ENCODE peak calls at places on chromosomes 7 and 10, in ten cellular contexts. One of them, this sample, is unnamed. For H3K9me3, the result is how much of the 10 kb centered on the place peaks cover.

GRCh38 chr10:26781797-26782196 is 79.0 kb downstream of the ABI1 start:
- DNase-seq in tibial nerve: no peak
- DNase-seq in lower lobe of right lung: no peak
- DNase-seq in adrenal gland: no peak
- DNase-seq in tibial artery: no peak
- DNase-seq in pancreas: no peak
- DNase-seq in Panc1: no peak
- DNase-seq in fibroblast of lung: no peak
- DNase-seq in cardiac muscle cell: no peak
- DNase-seq in esophagus squamous epithelium: no peak
- DNase-seq in this sample: no peak

GRCh38 chr7:155972651-155973349 is 160.5 kb upstream of the SHH start:
- DNase-seq in fibroblast of lung: no peak
- DNase-seq in tibial artery: peak
- DNase-seq in Panc1: no peak
- DNase-seq in tibial nerve: no peak
- DNase-seq in cardiac muscle cell: no peak
- DNase-seq in esophagus squamous epithelium: no peak
- DNase-seq in adrenal gland: peak
- DNase-seq in lower lobe of right lung: no peak
- DNase-seq in pancreas: no peak
- DNase-seq in this sample: no peak

GRCh38 chr7:37067961-37068536 is 343.8 kb upstream of the AOAH start:
- DNase-seq in tibial nerve: no peak
- DNase-seq in esophagus squamous epithelium: no peak
- DNase-seq in Panc1: no peak
- DNase-seq in lower lobe of right lung: no peak
- DNase-seq in cardiac muscle cell: peak
- DNase-seq in tibial artery: no peak
- DNase-seq in adrenal gland: no peak
- DNase-seq in pancreas: no peak
- DNase-seq in fibroblast of lung: peak
- DNase-seq in this sample: peak

GRCh38 chr7:128755816-128756476 is 16.8 kb downstream of the CALU start:
- DNase-seq in tibial nerve: no peak
- DNase-seq in Panc1: no peak
- DNase-seq in adrenal gland: no peak
- DNase-seq in pancreas: no peak
- DNase-seq in lower lobe of right lung: no peak
- DNase-seq in fibroblast of lung: peak
- DNase-seq in cardiac muscle cell: no peak
- DNase-seq in esophagus squamous epithelium: no peak
- DNase-seq in tibial artery: peak
- DNase-seq in this sample: no peak

GRCh38 chr7:87395442-87396020 is 50.1 kb downstream of the CROT start:
- DNase-seq in lower lobe of right lung: no peak
- DNase-seq in esophagus squamous epithelium: no peak
- DNase-seq in Panc1: no peak
- DNase-seq in cardiac muscle cell: no peak
- DNase-seq in tibial artery: no peak
- DNase-seq in tibial nerve: no peak
- DNase-seq in pancreas: no peak
- DNase-seq in fibroblast of lung: no peak
- DNase-seq in adrenal gland: no peak
- DNase-seq in this sample: no peak

GRCh38 chr10:114538544-114538906 is 119.5 kb downstream of the ABLIM1 start:
- DNase-seq in adrenal gland: peak
- DNase-seq in lower lobe of right lung: peak
- DNase-seq in cardiac muscle cell: no peak
- DNase-seq in pancreas: no peak
- DNase-seq in fibroblast of lung: no peak
- DNase-seq in tibial nerve: no peak
- DNase-seq in Panc1: no peak
- DNase-seq in esophagus squamous epithelium: no peak
- DNase-seq in tibial artery: no peak
- DNase-seq in this sample: no peak

GRCh38 chr7:95840953-95841950 is 68.9 kb downstream of the DYNC1I1 start:
- DNase-seq in tibial artery: no peak
- DNase-seq in fibroblast of lung: no peak
- DNase-seq in tibial nerve: no peak
- DNase-seq in adrenal gland: no peak
- DNase-seq in lower lobe of right lung: no peak
- DNase-seq in cardiac muscle cell: peak
- DNase-seq in Panc1: no peak
- DNase-seq in pancreas: no peak
- DNase-seq in esophagus squamous epithelium: no peak
- DNase-seq in this sample: no peak

GRCh38 chr10:114545071-114545470 is 113.0 kb downstream of the ABLIM1 start:
- DNase-seq in esophagus squamous epithelium: no peak
- DNase-seq in adrenal gland: peak
- DNase-seq in pancreas: no peak
- DNase-seq in tibial artery: no peak
- DNase-seq in cardiac muscle cell: no peak
- DNase-seq in lower lobe of right lung: no peak
- DNase-seq in tibial nerve: no peak
- DNase-seq in fibroblast of lung: no peak
- DNase-seq in Panc1: no peak
- DNase-seq in this sample: no peak

GRCh38 chr7:47991741-47992311 is 12.4 kb upstream of the HUS1 start:
- DNase-seq in adrenal gland: peak
- DNase-seq in Panc1: peak
- DNase-seq in cardiac muscle cell: peak
- DNase-seq in fibroblast of lung: peak
- DNase-seq in pancreas: peak
- DNase-seq in lower lobe of right lung: peak
- DNase-seq in tibial nerve: peak
- DNase-seq in esophagus squamous epithelium: peak
- DNase-seq in tibial artery: peak
- DNase-seq in this sample: peak

GRCh38 chr7:75962607-75963382 is 31.6 kb downstream of the TMEM120A start:
- DNase-seq in fibroblast of lung: peak
- DNase-seq in adrenal gland: peak
- DNase-seq in tibial artery: peak
- DNase-seq in tibial nerve: no peak
- DNase-seq in pancreas: no peak
- DNase-seq in esophagus squamous epithelium: no peak
- DNase-seq in cardiac muscle cell: no peak
- DNase-seq in lower lobe of right lung: no peak
- DNase-seq in Panc1: no peak
- DNase-seq in this sample: no peak

DNA sequence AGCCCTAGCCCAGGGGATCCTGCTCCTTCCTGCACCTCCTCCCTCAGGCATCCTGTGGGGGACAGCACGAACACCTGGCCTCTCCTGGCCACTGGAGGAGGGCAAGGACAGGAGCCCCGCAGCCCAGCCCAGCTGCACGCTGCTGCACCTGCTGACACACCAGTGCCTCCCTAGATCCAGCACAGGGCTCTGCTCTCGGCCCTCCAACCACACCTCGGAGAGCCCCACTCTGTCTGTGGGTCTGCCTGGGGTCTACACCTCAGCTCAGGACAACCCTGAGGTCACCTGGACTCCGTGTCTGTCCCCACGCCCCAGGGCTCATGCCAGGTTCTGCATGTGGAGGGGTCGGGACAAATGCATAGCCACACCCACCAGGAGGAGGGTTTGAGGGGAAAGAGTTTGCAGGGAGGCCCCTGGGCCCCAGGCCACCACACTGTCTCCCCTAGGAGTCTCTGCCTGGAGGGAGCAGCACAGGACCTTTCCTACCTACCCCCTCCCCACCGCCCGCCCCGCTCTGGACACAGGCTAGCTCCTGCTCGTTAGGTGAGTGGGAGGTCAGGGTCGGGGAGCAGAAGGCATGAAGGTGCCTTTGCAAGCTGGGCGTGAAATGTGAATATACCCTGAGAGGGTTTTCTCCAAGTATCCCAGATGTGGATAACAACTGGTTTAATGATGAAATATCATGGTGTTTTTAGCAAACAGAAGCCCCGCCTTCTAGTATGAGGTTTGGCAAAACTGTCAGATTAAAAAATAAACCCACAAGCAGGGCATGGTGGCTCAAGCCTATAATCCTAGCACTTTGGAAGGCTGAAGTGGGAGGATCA is 7.2 kb upstream of the PWWP2B start:
- DNase-seq in lower lobe of right lung: peak
- DNase-seq in pancreas: peak
- DNase-seq in fibroblast of lung: peak
- DNase-seq in Panc1: no peak
- DNase-seq in cardiac muscle cell: no peak
- DNase-seq in adrenal gland: peak
- DNase-seq in esophagus squamous epithelium: no peak
- DNase-seq in tibial nerve: no peak
- DNase-seq in tibial artery: peak
- DNase-seq in this sample: peak
- H3K9me3 ChIP-seq in lower lobe of right lung: under half
- H3K9me3 ChIP-seq in pancreas: under half
- H3K9me3 ChIP-seq in fibroblast of lung: under half
- H3K9me3 ChIP-seq in Panc1: under half
- H3K9me3 ChIP-seq in cardiac muscle cell: under half
- H3K9me3 ChIP-seq in adrenal gland: under half
- H3K9me3 ChIP-seq in esophagus squamous epithelium: under half
- H3K9me3 ChIP-seq in tibial nerve: under half
- H3K9me3 ChIP-seq in tibial artery: under half
- H3K9me3 ChIP-seq in this sample: under half

DNA sequence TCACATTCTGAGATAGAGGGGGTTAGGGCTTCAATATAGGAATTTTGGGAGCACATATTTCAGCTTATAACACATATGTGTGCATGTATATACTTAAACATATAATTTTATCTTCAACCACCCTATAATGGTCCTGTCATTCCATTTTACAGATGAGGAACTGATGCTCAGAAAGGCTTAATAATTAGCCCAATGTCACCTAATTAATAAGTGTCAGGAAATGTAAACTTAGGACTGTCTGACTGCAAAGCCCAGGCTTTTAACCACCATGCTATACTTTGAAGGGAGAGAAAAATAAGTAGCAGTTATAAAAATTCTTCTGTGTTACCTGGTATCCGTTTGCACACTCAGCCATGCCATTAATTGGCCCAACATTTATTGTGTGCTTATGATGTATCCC is 172.6 kb downstream of the SKIDA1 start:
- DNase-seq in fibroblast of lung: no peak
- DNase-seq in lower lobe of right lung: no peak
- DNase-seq in adrenal gland: no peak
- DNase-seq in Panc1: no peak
- DNase-seq in pancreas: no peak
- DNase-seq in tibial nerve: no peak
- DNase-seq in tibial artery: no peak
- DNase-seq in cardiac muscle cell: no peak
- DNase-seq in esophagus squamous epithelium: no peak
- DNase-seq in this sample: no peak
- H3K4me3 ChIP-seq in fibroblast of lung: no peak
- H3K4me3 ChIP-seq in lower lobe of right lung: no peak
- H3K4me3 ChIP-seq in adrenal gland: no peak
- H3K4me3 ChIP-seq in Panc1: no peak
- H3K4me3 ChIP-seq in pancreas: no peak
- H3K4me3 ChIP-seq in tibial nerve: no peak
- H3K4me3 ChIP-seq in tibial artery: no peak
- H3K4me3 ChIP-seq in cardiac muscle cell: no peak
- H3K4me3 ChIP-seq in esophagus squamous epithelium: no peak
- H3K4me3 ChIP-seq in this sample: no peak

DNA sequence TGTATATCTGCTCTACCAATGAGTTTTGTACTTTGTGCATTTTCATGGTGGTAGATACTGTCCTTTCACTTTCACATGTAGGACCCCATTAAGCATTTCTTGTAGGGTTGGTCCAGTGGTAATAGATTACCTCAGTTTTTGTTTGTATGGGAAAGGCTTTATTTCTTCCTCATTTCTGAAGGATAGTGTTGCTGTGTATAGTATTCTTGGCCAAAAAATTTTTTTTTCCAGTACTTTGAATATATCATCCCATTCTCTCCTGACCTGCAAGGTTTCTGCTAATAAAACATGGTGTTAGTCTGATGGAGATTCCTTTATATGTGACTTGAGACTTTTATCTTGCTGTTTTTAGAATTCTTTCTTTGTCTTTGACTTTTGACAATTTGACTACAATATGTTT is 12.0 kb downstream of the GIMAP8 start:
- DNase-seq in tibial nerve: no peak
- DNase-seq in fibroblast of lung: no peak
- DNase-seq in adrenal gland: no peak
- DNase-seq in tibial artery: no peak
- DNase-seq in cardiac muscle cell: no peak
- DNase-seq in Panc1: no peak
- DNase-seq in pancreas: no peak
- DNase-seq in lower lobe of right lung: no peak
- DNase-seq in esophagus squamous epithelium: no peak
- DNase-seq in this sample: no peak
- H3K9me3 ChIP-seq in tibial nerve: under half
- H3K9me3 ChIP-seq in fibroblast of lung: under half
- H3K9me3 ChIP-seq in adrenal gland: under half
- H3K9me3 ChIP-seq in tibial artery: under half
- H3K9me3 ChIP-seq in cardiac muscle cell: under half
- H3K9me3 ChIP-seq in Panc1: under half
- H3K9me3 ChIP-seq in pancreas: under half
- H3K9me3 ChIP-seq in lower lobe of right lung: under half
- H3K9me3 ChIP-seq in esophagus squamous epithelium: under half
- H3K9me3 ChIP-seq in this sample: under half

GRCh38 chr10:127892743-127893142 is at the start of gene CLRN3:
- DNase-seq in esophagus squamous epithelium: no peak
- DNase-seq in Panc1: no peak
- DNase-seq in tibial nerve: no peak
- DNase-seq in fibroblast of lung: no peak
- DNase-seq in lower lobe of right lung: no peak
- DNase-seq in tibial artery: no peak
- DNase-seq in pancreas: no peak
- DNase-seq in adrenal gland: no peak
- DNase-seq in cardiac muscle cell: no peak
- DNase-seq in this sample: no peak
- H3K4me3 ChIP-seq in esophagus squamous epithelium: no peak
- H3K4me3 ChIP-seq in Panc1: no peak
- H3K4me3 ChIP-seq in tibial nerve: no peak
- H3K4me3 ChIP-seq in fibroblast of lung: no peak
- H3K4me3 ChIP-seq in lower lobe of right lung: no peak
- H3K4me3 ChIP-seq in tibial artery: no peak
- H3K4me3 ChIP-seq in pancreas: no peak
- H3K4me3 ChIP-seq in adrenal gland: no peak
- H3K4me3 ChIP-seq in cardiac muscle cell: no peak
- H3K4me3 ChIP-seq in this sample: no peak